ENCODE peak calls at places on chromosomes 3 and 15, in eight cellular contexts. One of them, this sample, is unnamed.

GRCh38 chr3:31614162-31614921 is 81.6 kb downstream of the STT3B start:
- DNase-seq in esophagus muscularis mucosa: no peak
- DNase-seq in dorsolateral prefrontal cortex: no peak
- DNase-seq in OCI-LY7: no peak
- DNase-seq in HepG2: no peak
- DNase-seq in heart right ventricle: no peak
- DNase-seq in foreskin fibroblast: no peak
- DNase-seq in GM13976: no peak
- DNase-seq in this sample: no peak

GRCh38 chr15:97867870-97868269 is 92.6 kb upstream of the ARRDC4 start:
- DNase-seq in OCI-LY7: no peak
- DNase-seq in esophagus muscularis mucosa: no peak
- DNase-seq in GM13976: no peak
- DNase-seq in HepG2: no peak
- DNase-seq in dorsolateral prefrontal cortex: no peak
- DNase-seq in heart right ventricle: no peak
- DNase-seq in foreskin fibroblast: no peak
- DNase-seq in this sample: no peak

GRCh38 chr3:45665101-45665572 is 24.1 kb upstream of the SACM1L start:
- DNase-seq in HepG2: peak; percentile 71
- DNase-seq in heart right ventricle: peak; percentile 76
- DNase-seq in GM13976: peak; percentile 55
- DNase-seq in dorsolateral prefrontal cortex: no peak
- DNase-seq in OCI-LY7: peak; percentile 76
- DNase-seq in esophagus muscularis mucosa: no peak
- DNase-seq in foreskin fibroblast: peak; percentile 56
- DNase-seq in this sample: no peak

GRCh38 chr3:190012314-190012782 is 108.3 kb downstream of the P3H2 start:
- DNase-seq in heart right ventricle: no peak
- DNase-seq in foreskin fibroblast: peak; percentile 51
- DNase-seq in GM13976: no peak
- DNase-seq in OCI-LY7: no peak
- DNase-seq in dorsolateral prefrontal cortex: no peak
- DNase-seq in HepG2: peak; percentile 66
- DNase-seq in esophagus muscularis mucosa: no peak
- DNase-seq in this sample: no peak

GRCh38 chr15:39427705-39428104 is 153.2 kb upstream of the THBS1 start:
- DNase-seq in GM13976: no peak
- DNase-seq in HepG2: peak; percentile 62
- DNase-seq in OCI-LY7: no peak
- DNase-seq in heart right ventricle: no peak
- DNase-seq in foreskin fibroblast: no peak
- DNase-seq in dorsolateral prefrontal cortex: no peak
- DNase-seq in esophagus muscularis mucosa: no peak
- DNase-seq in this sample: no peak

GRCh38 chr3:175432338-175433025 is 573.3 kb downstream of the NAALADL2 start:
- DNase-seq in foreskin fibroblast: peak; percentile 85
- DNase-seq in esophagus muscularis mucosa: no peak
- DNase-seq in dorsolateral prefrontal cortex: no peak
- DNase-seq in GM13976: no peak
- DNase-seq in heart right ventricle: peak; percentile 4
- DNase-seq in HepG2: no peak
- DNase-seq in OCI-LY7: no peak
- DNase-seq in this sample: no peak

GRCh38 chr3:55226696-55227095 is 260.4 kb downstream of the WNT5A start:
- DNase-seq in esophagus muscularis mucosa: no peak
- DNase-seq in foreskin fibroblast: peak; percentile 51
- DNase-seq in dorsolateral prefrontal cortex: no peak
- DNase-seq in OCI-LY7: no peak
- DNase-seq in heart right ventricle: no peak
- DNase-seq in HepG2: no peak
- DNase-seq in GM13976: no peak
- DNase-seq in this sample: no peak

GRCh38 chr3:114675104-114675503 is 381.3 kb downstream of the TIGIT start:
- DNase-seq in OCI-LY7: no peak
- DNase-seq in esophagus muscularis mucosa: no peak
- DNase-seq in dorsolateral prefrontal cortex: no peak
- DNase-seq in heart right ventricle: no peak
- DNase-seq in HepG2: no peak
- DNase-seq in foreskin fibroblast: peak; percentile 30
- DNase-seq in GM13976: no peak
- DNase-seq in this sample: no peak

GRCh38 chr3:170585008-170585936 is 603 bp downstream of the SLC7A14 start:
- DNase-seq in esophagus muscularis mucosa: no peak
- DNase-seq in OCI-LY7: no peak
- DNase-seq in foreskin fibroblast: peak; percentile 42
- DNase-seq in dorsolateral prefrontal cortex: peak; percentile 33
- DNase-seq in heart right ventricle: no peak
- DNase-seq in HepG2: no peak
- DNase-seq in GM13976: peak; percentile 30
- DNase-seq in this sample: no peak

GRCh38 chr3:66938338-66938963 is 59.7 kb upstream of the KBTBD8 start:
- DNase-seq in esophagus muscularis mucosa: no peak
- DNase-seq in heart right ventricle: peak; percentile 17
- DNase-seq in GM13976: peak; percentile 35
- DNase-seq in foreskin fibroblast: peak; percentile 76
- DNase-seq in HepG2: peak; percentile 43
- DNase-seq in OCI-LY7: peak; percentile 73
- DNase-seq in dorsolateral prefrontal cortex: no peak
- DNase-seq in this sample: no peak

GRCh38 chr15:58462547-58462946 is 30.8 kb downstream of the LIPC start:
- DNase-seq in GM13976: no peak
- DNase-seq in foreskin fibroblast: no peak
- DNase-seq in esophagus muscularis mucosa: no peak
- DNase-seq in OCI-LY7: peak; percentile 15
- DNase-seq in heart right ventricle: no peak
- DNase-seq in dorsolateral prefrontal cortex: no peak
- DNase-seq in HepG2: no peak
- DNase-seq in this sample: no peak

GRCh38 chr3:13189639-13190375 is 116.6 kb upstream of the IQSEC1 start:
- DNase-seq in OCI-LY7: peak; percentile 20
- DNase-seq in esophagus muscularis mucosa: no peak
- DNase-seq in heart right ventricle: no peak
- DNase-seq in GM13976: no peak
- DNase-seq in foreskin fibroblast: peak; percentile 23
- DNase-seq in dorsolateral prefrontal cortex: no peak
- DNase-seq in HepG2: peak; percentile 90
- DNase-seq in this sample: no peak

GRCh38 chr15:65766422-65767263 is 25.4 kb downstream of the DENND4A start:
- DNase-seq in heart right ventricle: no peak
- DNase-seq in esophagus muscularis mucosa: no peak
- DNase-seq in GM13976: no peak
- DNase-seq in OCI-LY7: no peak
- DNase-seq in HepG2: peak; percentile 43
- DNase-seq in foreskin fibroblast: no peak
- DNase-seq in dorsolateral prefrontal cortex: no peak
- DNase-seq in this sample: no peak

GRCh38 chr3:113495035-113495434 is 19.9 kb downstream of the SPICE1 start:
- DNase-seq in OCI-LY7: peak; percentile 55
- DNase-seq in GM13976: peak; percentile 47
- DNase-seq in heart right ventricle: peak; percentile 17
- DNase-seq in foreskin fibroblast: peak; percentile 57
- DNase-seq in dorsolateral prefrontal cortex: no peak
- DNase-seq in HepG2: peak; percentile 34
- DNase-seq in esophagus muscularis mucosa: no peak
- DNase-seq in this sample: no peak

GRCh38 chr3:51386852-51387229 is 1.8 kb downstream of the MANF start:
- DNase-seq in esophagus muscularis mucosa: no peak
- DNase-seq in dorsolateral prefrontal cortex: no peak
- DNase-seq in heart right ventricle: no peak
- DNase-seq in HepG2: no peak
- DNase-seq in foreskin fibroblast: no peak
- DNase-seq in GM13976: no peak
- DNase-seq in OCI-LY7: no peak
- DNase-seq in this sample: no peak

GRCh38 chr3:30356901-30357753 is 249.3 kb upstream of the TGFBR2 start:
- DNase-seq in dorsolateral prefrontal cortex: no peak
- DNase-seq in GM13976: no peak
- DNase-seq in HepG2: no peak
- DNase-seq in heart right ventricle: no peak
- DNase-seq in esophagus muscularis mucosa: no peak
- DNase-seq in OCI-LY7: no peak
- DNase-seq in foreskin fibroblast: peak; percentile 43
- DNase-seq in this sample: no peak

GRCh38 chr15:101316529-101316928 is 21.5 kb upstream of the SNRPA1 start:
- DNase-seq in heart right ventricle: no peak
- DNase-seq in GM13976: no peak
- DNase-seq in foreskin fibroblast: no peak
- DNase-seq in OCI-LY7: no peak
- DNase-seq in dorsolateral prefrontal cortex: peak; percentile 14
- DNase-seq in HepG2: no peak
- DNase-seq in esophagus muscularis mucosa: no peak
- DNase-seq in this sample: no peak

GRCh38 chr3:17195192-17195611 is 310.4 kb downstream of the PLCL2 start:
- DNase-seq in GM13976: peak; percentile 56
- DNase-seq in HepG2: no peak
- DNase-seq in esophagus muscularis mucosa: no peak
- DNase-seq in heart right ventricle: no peak
- DNase-seq in dorsolateral prefrontal cortex: peak; percentile 58
- DNase-seq in foreskin fibroblast: peak; percentile 67
- DNase-seq in OCI-LY7: peak; percentile 97
- DNase-seq in this sample: no peak

GRCh38 chr3:14460342-14461005 is 58.1 kb downstream of the SLC6A6 start:
- DNase-seq in HepG2: no peak
- DNase-seq in foreskin fibroblast: peak; percentile 95
- DNase-seq in dorsolateral prefrontal cortex: peak; percentile 78
- DNase-seq in heart right ventricle: peak; percentile 83
- DNase-seq in OCI-LY7: no peak
- DNase-seq in esophagus muscularis mucosa: no peak
- DNase-seq in GM13976: no peak
- DNase-seq in this sample: no peak

GRCh38 chr3:14461006-14461747 is 58.8 kb downstream of the SLC6A6 start:
- DNase-seq in GM13976: no peak
- DNase-seq in foreskin fibroblast: no peak
- DNase-seq in esophagus muscularis mucosa: no peak
- DNase-seq in HepG2: no peak
- DNase-seq in OCI-LY7: no peak
- DNase-seq in dorsolateral prefrontal cortex: no peak
- DNase-seq in heart right ventricle: no peak
- DNase-seq in this sample: no peak

GRCh38 chr3:14462738-14463137 is 60.3 kb downstream of the SLC6A6 start:
- DNase-seq in foreskin fibroblast: no peak
- DNase-seq in HepG2: no peak
- DNase-seq in dorsolateral prefrontal cortex: no peak
- DNase-seq in heart right ventricle: no peak
- DNase-seq in GM13976: no peak
- DNase-seq in esophagus muscularis mucosa: no peak
- DNase-seq in OCI-LY7: no peak
- DNase-seq in this sample: no peak

GRCh38 chr3:14463330-14464216 is 61.2 kb downstream of the SLC6A6 start:
- DNase-seq in heart right ventricle: no peak
- DNase-seq in dorsolateral prefrontal cortex: no peak
- DNase-seq in HepG2: no peak
- DNase-seq in GM13976: no peak
- DNase-seq in foreskin fibroblast: no peak
- DNase-seq in OCI-LY7: no peak
- DNase-seq in esophagus muscularis mucosa: no peak
- DNase-seq in this sample: no peak

DNA sequence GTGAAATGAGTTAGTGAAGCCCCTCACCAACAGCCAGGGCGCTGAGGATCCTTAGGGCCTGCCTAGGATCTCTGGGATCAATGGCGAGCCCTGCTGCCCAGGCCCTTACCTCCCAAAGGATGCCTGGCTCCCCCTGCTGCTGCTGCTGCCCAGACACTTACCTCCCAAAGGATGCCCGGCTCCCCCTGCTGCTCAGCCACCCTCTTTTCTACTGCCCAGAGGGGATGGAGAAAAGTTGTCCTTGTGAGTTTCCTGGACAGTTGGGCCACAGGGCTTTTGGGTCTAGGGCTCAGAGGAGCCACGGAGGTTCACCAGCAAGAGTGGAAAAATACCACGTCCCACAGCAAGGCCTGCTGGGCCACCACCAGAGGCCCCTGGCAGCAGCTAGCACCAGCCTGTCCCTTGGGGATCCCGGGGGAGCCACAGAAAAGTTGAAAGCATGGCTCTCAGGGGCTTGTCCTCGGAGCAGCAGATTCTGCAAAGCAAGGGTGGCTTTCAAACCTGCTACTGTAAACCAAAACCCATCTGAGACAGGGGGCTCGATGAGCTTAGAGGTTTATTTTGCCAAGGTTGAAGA is 59.4 kb downstream of the SLC6A6 start:
- DNase-seq in foreskin fibroblast: peak; percentile 85
- DNase-seq in esophagus muscularis mucosa: no peak
- DNase-seq in dorsolateral prefrontal cortex: peak; percentile 59
- DNase-seq in GM13976: peak; percentile 80
- DNase-seq in HepG2: peak; percentile 50
- DNase-seq in heart right ventricle: peak; percentile 59
- DNase-seq in OCI-LY7: peak; percentile 53
- DNase-seq in this sample: no peak
- TF ChIP-seq CTCF in foreskin fibroblast: peak; percentile 77
- TF ChIP-seq CTCF in esophagus muscularis mucosa: peak; percentile 26
- TF ChIP-seq CTCF in dorsolateral prefrontal cortex: peak; percentile 63
- TF ChIP-seq CTCF in GM13976: peak; percentile 85
- TF ChIP-seq CTCF in HepG2: peak; percentile 87
- TF ChIP-seq CTCF in heart right ventricle: peak; percentile 65
- TF ChIP-seq CTCF in OCI-LY7: peak; percentile 74
- TF ChIP-seq CTCF in this sample: peak; percentile 72

DNA sequence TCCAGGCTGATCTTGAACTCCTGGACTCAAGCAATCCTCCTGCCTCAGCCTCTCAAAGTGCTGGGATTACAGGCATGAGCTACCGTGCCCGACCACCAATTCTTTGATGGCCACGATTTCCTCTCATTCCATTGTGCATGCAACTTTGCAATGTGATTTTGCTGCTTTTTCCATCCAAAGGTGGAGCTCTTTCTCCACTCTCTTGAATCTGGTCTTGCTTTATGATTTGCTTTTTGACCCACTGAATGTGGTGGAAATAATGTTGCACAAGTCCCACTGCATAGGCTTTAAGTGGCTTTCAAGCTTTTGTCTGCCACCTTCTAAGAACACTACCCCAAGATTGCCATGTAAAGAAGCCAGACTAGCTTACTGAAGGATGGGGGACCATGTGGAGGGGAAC is 10.6 kb downstream of the RPS27L start:
- DNase-seq in HepG2: no peak
- DNase-seq in dorsolateral prefrontal cortex: no peak
- DNase-seq in foreskin fibroblast: peak; percentile 62
- DNase-seq in esophagus muscularis mucosa: no peak
- DNase-seq in heart right ventricle: no peak
- DNase-seq in GM13976: no peak
- DNase-seq in OCI-LY7: no peak
- DNase-seq in this sample: no peak
- TF ChIP-seq CTCF in HepG2: peak; percentile 23
- TF ChIP-seq CTCF in dorsolateral prefrontal cortex: no peak
- TF ChIP-seq CTCF in foreskin fibroblast: peak; percentile 12
- TF ChIP-seq CTCF in esophagus muscularis mucosa: no peak
- TF ChIP-seq CTCF in heart right ventricle: no peak
- TF ChIP-seq CTCF in GM13976: no peak
- TF ChIP-seq CTCF in OCI-LY7: no peak
- TF ChIP-seq CTCF in this sample: peak; percentile 32

GRCh38 chr3:194985031-194985578 is 285.9 kb downstream of the XXYLT1 start:
- DNase-seq in heart right ventricle: peak; percentile 78
- DNase-seq in foreskin fibroblast: peak; percentile 40
- DNase-seq in HepG2: peak; percentile 46
- DNase-seq in GM13976: no peak
- DNase-seq in dorsolateral prefrontal cortex: no peak
- DNase-seq in esophagus muscularis mucosa: no peak
- DNase-seq in OCI-LY7: no peak
- DNase-seq in this sample: peak; percentile 79
- TF ChIP-seq CTCF in heart right ventricle: peak; percentile 59
- TF ChIP-seq CTCF in foreskin fibroblast: peak; percentile 27
- TF ChIP-seq CTCF in HepG2: peak; percentile 56
- TF ChIP-seq CTCF in GM13976: no peak
- TF ChIP-seq CTCF in dorsolateral prefrontal cortex: peak; percentile 27
- TF ChIP-seq CTCF in esophagus muscularis mucosa: peak; percentile 22
- TF ChIP-seq CTCF in OCI-LY7: no peak
- TF ChIP-seq CTCF in this sample: no peak

GRCh38 chr3:140219923-140220452 is 285.0 kb downstream of the CLSTN2 start:
- DNase-seq in GM13976: peak; percentile 17
- DNase-seq in HepG2: no peak
- DNase-seq in dorsolateral prefrontal cortex: no peak
- DNase-seq in foreskin fibroblast: no peak
- DNase-seq in heart right ventricle: no peak
- DNase-seq in OCI-LY7: no peak
- DNase-seq in esophagus muscularis mucosa: no peak
- DNase-seq in this sample: no peak
- TF ChIP-seq CTCF in GM13976: no peak
- TF ChIP-seq CTCF in HepG2: no peak
- TF ChIP-seq CTCF in dorsolateral prefrontal cortex: no peak
- TF ChIP-seq CTCF in foreskin fibroblast: no peak
- TF ChIP-seq CTCF in heart right ventricle: no peak
- TF ChIP-seq CTCF in OCI-LY7: peak; percentile 41
- TF ChIP-seq CTCF in esophagus muscularis mucosa: no peak
- TF ChIP-seq CTCF in this sample: no peak